ENCODE peak calls at places on chromosomes 13 and 19, in four cellular contexts. E is brain microvascular endothelial cell, W is uterus, P is H9. B is an unnamed sample.

GRCh38 chr19:12867120-12868099 is 13.8 kb downstream of the DNASE2 start:
- DNase-seq in E (peak), W (no peak), P (peak), B (no peak)

GRCh38 chr13:51262501-51263211 is 40.5 kb downstream of the FAM124A start:
- DNase-seq in E (no peak), W (no peak), P (no peak), B (no peak)

GRCh38 chr19:49475995-49476880 is 2.2 kb downstream of the FLT3LG start:
- DNase-seq in E (no peak), W (no peak), P (peak), B (no peak)

GRCh38 chr13:98174995-98175394 is 2.1 kb downstream of the RNF113B start:
- DNase-seq in E (no peak), W (no peak), P (no peak), B (no peak)

GRCh38 chr13:52925221-52925620 is 76.8 kb upstream of the PCDH8 start:
- DNase-seq in E (no peak), W (no peak), P (no peak), B (peak)

GRCh38 chr13:48265217-48265815 is 32.3 kb downstream of the ITM2B start:
- DNase-seq in E (no peak), W (no peak), P (no peak), B (no peak)

GRCh38 chr19:38721977-38722773 is 22.1 kb downstream of the CAPN12 start:
- DNase-seq in E (no peak), W (no peak), P (no peak), B (peak)

GRCh38 chr19:47714339-47714738 is 1.1 kb downstream of the EHD2 start:
- DNase-seq in E (no peak), W (no peak), P (no peak), B (no peak)

GRCh38 chr13:109867766-109868165 is 81.4 kb upstream of the IRS2 start:
- DNase-seq in E (no peak), W (no peak), P (no peak), B (no peak)

GRCh38 chr13:110593430-110594130 is 21.8 kb upstream of the NAXD start:
- DNase-seq in E (peak), W (no peak), P (no peak), B (no peak)

GRCh38 chr13:55199132-55199531 is 1941.6 kb upstream of the PRR20A start:
- DNase-seq in E (no peak), W (no peak), P (no peak), B (no peak)

GRCh38 chr19:39557791-39558622 is 18.0 kb upstream of the EID2 start:
- DNase-seq in E (peak), W (no peak), P (no peak), B (no peak)

GRCh38 chr13:100484708-100485107 is 103.9 kb downstream of the GGACT start:
- DNase-seq in E (no peak), W (no peak), P (no peak), B (no peak)

GRCh38 chr13:99264053-99264452 is 5.9 kb upstream of the GPR18 start:
- DNase-seq in E (no peak), W (no peak), P (no peak), B (no peak)

GRCh38 chr19:52453324-52454094 is at the start of gene ZNF578:
- DNase-seq in E (peak), W (peak), P (no peak), B (peak)

GRCh38 chr13:114119196-114119595 is 13.2 kb downstream of the RASA3 start:
- DNase-seq in E (peak), W (peak), P (peak), B (no peak)

GRCh38 chr19:39125554-39126311 is at the start of gene PAK4:
- DNase-seq in E (peak), W (peak), P (peak), B (peak)

GRCh38 chr13:87680298-87680697 is 9.1 kb downstream of the SLITRK5 start:
- DNase-seq in E (no peak), W (no peak), P (no peak), B (no peak)
- TF ChIP-seq CTCF in E (no peak), W (no peak), P (peak), B (no peak)

GRCh38 chr19:291561-292280 is 518 bp upstream of the PLPP2 start:
- DNase-seq in E (no peak), W (peak), P (peak), B (no peak)
- TF ChIP-seq CTCF in E (no peak), W (no peak), P (no peak), B (no peak)

DNA sequence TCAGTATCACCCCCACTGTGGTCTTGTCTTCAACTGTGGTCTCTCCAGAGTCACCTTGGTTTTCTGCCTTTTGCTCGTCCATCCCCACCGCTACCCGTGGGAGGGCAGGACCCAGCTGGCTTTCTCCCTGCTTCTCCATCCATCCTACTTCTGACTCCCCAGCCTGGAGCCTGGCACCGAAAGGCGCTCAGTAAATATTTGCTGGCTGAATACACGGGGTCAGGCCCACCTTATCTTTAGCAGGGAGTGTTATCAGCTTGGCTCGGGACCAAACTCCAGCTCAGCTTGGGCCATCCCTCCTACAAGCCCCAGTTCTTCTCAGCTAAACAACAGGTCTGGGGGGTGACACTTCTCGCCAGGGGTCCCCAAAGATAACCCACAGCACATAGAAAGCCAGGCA is 62.0 kb upstream of the KLF2 start:
- DNase-seq in E (peak), W (no peak), P (no peak), B (no peak)
- TF ChIP-seq CTCF in E (no peak), W (no peak), P (no peak), B (no peak)

GRCh38 chr13:95296326-95296939 is 4.8 kb downstream of the ABCC4 start:
- DNase-seq in E (no peak), W (no peak), P (peak), B (peak)
- TF ChIP-seq CTCF in E (peak), W (peak), P (peak), B (peak)

GRCh38 chr13:28528848-28529247 is 33.9 kb upstream of the FLT1 start:
- DNase-seq in E (no peak), W (no peak), P (no peak), B (no peak)
- TF ChIP-seq CTCF in E (peak), W (no peak), P (no peak), B (no peak)

GRCh38 chr19:33132425-33132824 is 511 bp downstream of the WDR88 start:
- DNase-seq in E (no peak), W (no peak), P (peak), B (no peak)

GRCh38 chr19:33134571-33135041 is 2.7 kb downstream of the WDR88 start:
- DNase-seq in E (no peak), W (no peak), P (peak), B (no peak)

GRCh38 chr19:33130433-33130832 is 1.5 kb upstream of the WDR88 start:
- DNase-seq in E (no peak), W (no peak), P (no peak), B (no peak)

GRCh38 chr19:33132021-33132420 is at the start of gene WDR88:
- DNase-seq in E (no peak), W (no peak), P (no peak), B (no peak)

DNA sequence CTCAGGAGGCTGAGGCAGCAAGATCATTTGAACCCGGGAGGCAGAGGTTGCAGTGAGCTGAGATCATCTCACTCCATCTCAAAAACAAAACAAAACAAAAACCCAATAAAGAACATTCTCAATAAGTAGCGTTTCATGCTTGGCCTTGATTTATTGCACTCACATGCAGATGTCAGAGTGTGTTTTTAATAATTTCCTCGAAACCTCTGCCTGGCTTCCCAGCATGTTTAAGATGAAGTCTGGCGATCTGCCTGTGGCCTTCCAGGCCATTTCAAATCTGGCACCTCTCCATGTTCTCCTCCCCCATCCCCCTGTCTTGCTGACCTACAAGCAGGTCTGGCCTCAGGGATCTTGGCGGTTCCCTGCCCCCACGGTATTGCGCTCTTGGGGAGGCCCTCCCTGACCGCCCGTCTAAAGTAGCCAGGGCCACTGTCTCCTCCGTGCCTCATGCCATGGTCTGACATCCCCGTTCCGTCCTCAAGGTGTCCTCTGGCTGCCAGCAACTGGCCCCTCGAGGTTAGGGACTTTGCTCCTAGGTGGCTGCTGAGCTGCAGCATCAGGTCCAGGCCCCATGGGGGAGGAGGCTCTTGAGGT is 1.6 kb downstream of the WDR88 start:
- DNase-seq in E (no peak), W (no peak), P (peak), B (no peak)
- TF ChIP-seq CTCF in E (no peak), W (no peak), P (no peak), B (no peak)

GRCh38 chr19:2726904-2727639 is 5.9 kb upstream of the DIRAS1 start:
- DNase-seq in E (no peak), W (no peak), P (no peak), B (no peak)
- TF ChIP-seq CTCF in E (no peak), W (no peak), P (peak), B (no peak)

GRCh38 chr13:25249001-25249543 is 38.2 kb downstream of the MTMR6 start:
- DNase-seq in E (peak), W (no peak), P (no peak), B (no peak)
- TF ChIP-seq CTCF in E (peak), W (no peak), P (peak), B (no peak)

GRCh38 chr19:46573679-46574522 is 27.2 kb upstream of the CALM3 start:
- DNase-seq in E (no peak), W (no peak), P (no peak), B (no peak)

GRCh38 chr19:46574533-46574932 is 26.6 kb upstream of the CALM3 start:
- DNase-seq in E (no peak), W (no peak), P (no peak), B (no peak)

DNA sequence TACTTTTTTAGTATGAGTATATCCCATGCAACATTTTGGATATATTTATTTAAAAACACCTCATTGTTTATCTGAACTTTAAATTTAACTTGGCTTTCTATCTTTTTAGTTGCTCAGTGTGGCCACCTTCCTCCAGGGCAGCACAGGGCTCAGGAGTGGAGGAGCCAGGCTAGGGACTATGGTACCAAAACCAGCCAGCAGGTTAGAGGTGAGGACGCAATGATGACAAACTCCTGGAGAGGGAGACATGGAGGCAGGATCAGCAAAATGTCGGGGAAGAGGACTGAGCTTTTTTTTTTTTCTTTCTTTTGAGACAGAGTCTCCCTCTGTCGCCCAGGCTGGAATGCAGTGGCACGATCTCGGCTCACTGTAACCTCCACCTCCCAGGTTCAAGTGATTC is 29.6 kb upstream of the CALM3 start:
- DNase-seq in E (peak), W (no peak), P (peak), B (no peak)
- TF ChIP-seq CTCF in E (peak), W (no peak), P (peak), B (no peak)

DNA sequence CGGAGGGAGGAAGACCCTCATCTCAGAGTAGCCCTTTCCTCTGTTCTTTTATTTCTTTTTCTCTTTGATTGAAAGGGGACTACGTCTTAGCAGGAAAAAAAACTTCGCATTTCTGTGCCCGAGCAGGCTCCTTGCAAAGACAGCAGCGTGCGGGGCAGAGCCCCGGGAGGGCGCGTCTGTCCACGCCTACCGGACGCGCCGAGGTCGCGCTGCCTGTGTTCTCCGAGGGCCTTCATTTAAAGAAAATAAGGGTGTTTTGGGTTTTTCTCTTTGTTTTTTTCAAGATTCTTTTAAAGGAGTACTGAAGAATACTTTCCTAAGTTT is 29.2 kb downstream of the CERS1 start:
- DNase-seq in E (no peak), W (no peak), P (no peak), B (no peak)
- TF ChIP-seq CTCF in E (no peak), W (no peak), P (no peak), B (peak)